ENCODE peak calls at places on chromosomes 12 and 14, in seven cellular contexts. One of them, this sample, is unnamed.
A peak's percentile ranks its signal among the peaks of the same experiment; 100 is the strongest.

GRCh38 chr12:123024819-123025391 is 44.4 kb downstream of the ARL6IP4 start:
- DNase-seq in epithelial cell of esophagus: peak; percentile 21
- DNase-seq in GM23338: no peak
- DNase-seq in esophagus squamous epithelium: no peak
- DNase-seq in adrenal gland: no peak
- DNase-seq in cardiac fibroblast: no peak
- DNase-seq in fibroblast of mammary gland: peak; percentile 58
- DNase-seq in this sample: peak; percentile 58

GRCh38 chr14:66152269-66152668 is 333.9 kb upstream of the CCDC196 start:
- DNase-seq in esophagus squamous epithelium: no peak
- DNase-seq in GM23338: no peak
- DNase-seq in fibroblast of mammary gland: no peak
- DNase-seq in adrenal gland: no peak
- DNase-seq in cardiac fibroblast: no peak
- DNase-seq in epithelial cell of esophagus: no peak
- DNase-seq in this sample: no peak

GRCh38 chr12:19095869-19096480 is 33.6 kb upstream of the PLEKHA5 start:
- DNase-seq in GM23338: no peak
- DNase-seq in cardiac fibroblast: peak; percentile 43
- DNase-seq in adrenal gland: no peak
- DNase-seq in epithelial cell of esophagus: peak; percentile 72
- DNase-seq in esophagus squamous epithelium: no peak
- DNase-seq in fibroblast of mammary gland: peak; percentile 59
- DNase-seq in this sample: peak; percentile 18

GRCh38 chr14:63510538-63510937 is 32.6 kb downstream of the PPP2R5E start:
- DNase-seq in adrenal gland: no peak
- DNase-seq in epithelial cell of esophagus: no peak
- DNase-seq in esophagus squamous epithelium: no peak
- DNase-seq in fibroblast of mammary gland: no peak
- DNase-seq in cardiac fibroblast: no peak
- DNase-seq in GM23338: no peak
- DNase-seq in this sample: no peak

GRCh38 chr12:110249105-110249504 is 31.9 kb upstream of the ATP2A2 start:
- DNase-seq in cardiac fibroblast: no peak
- DNase-seq in fibroblast of mammary gland: no peak
- DNase-seq in epithelial cell of esophagus: no peak
- DNase-seq in adrenal gland: no peak
- DNase-seq in GM23338: no peak
- DNase-seq in esophagus squamous epithelium: no peak
- DNase-seq in this sample: peak; percentile 52

GRCh38 chr14:69711065-69711464 is 55.9 kb upstream of the SRSF5 start:
- DNase-seq in esophagus squamous epithelium: no peak
- DNase-seq in GM23338: no peak
- DNase-seq in adrenal gland: peak; percentile 54
- DNase-seq in epithelial cell of esophagus: no peak
- DNase-seq in cardiac fibroblast: peak; percentile 41
- DNase-seq in fibroblast of mammary gland: no peak
- DNase-seq in this sample: peak; percentile 41

GRCh38 chr14:23469906-23470403 is 452 bp downstream of the NGDN start:
- DNase-seq in adrenal gland: no peak
- DNase-seq in GM23338: no peak
- DNase-seq in epithelial cell of esophagus: no peak
- DNase-seq in fibroblast of mammary gland: peak; percentile 1
- DNase-seq in cardiac fibroblast: no peak
- DNase-seq in esophagus squamous epithelium: no peak
- DNase-seq in this sample: no peak

GRCh38 chr12:66269757-66270383 is 32.4 kb upstream of the HELB start:
- DNase-seq in epithelial cell of esophagus: peak; percentile 53
- DNase-seq in cardiac fibroblast: peak; percentile 72
- DNase-seq in fibroblast of mammary gland: peak; percentile 64
- DNase-seq in adrenal gland: no peak
- DNase-seq in esophagus squamous epithelium: no peak
- DNase-seq in GM23338: peak; percentile 89
- DNase-seq in this sample: peak; percentile 65

GRCh38 chr12:47408171-47408871 is 297.5 kb downstream of the RPAP3 start:
- DNase-seq in adrenal gland: no peak
- DNase-seq in epithelial cell of esophagus: peak; percentile 82
- DNase-seq in cardiac fibroblast: no peak
- DNase-seq in fibroblast of mammary gland: no peak
- DNase-seq in esophagus squamous epithelium: no peak
- DNase-seq in GM23338: peak; percentile 71
- DNase-seq in this sample: no peak

GRCh38 chr12:59396519-59396918 is 199.3 kb upstream of the SLC16A7 start:
- DNase-seq in cardiac fibroblast: no peak
- DNase-seq in epithelial cell of esophagus: no peak
- DNase-seq in esophagus squamous epithelium: no peak
- DNase-seq in fibroblast of mammary gland: no peak
- DNase-seq in GM23338: no peak
- DNase-seq in adrenal gland: no peak
- DNase-seq in this sample: no peak

DNA sequence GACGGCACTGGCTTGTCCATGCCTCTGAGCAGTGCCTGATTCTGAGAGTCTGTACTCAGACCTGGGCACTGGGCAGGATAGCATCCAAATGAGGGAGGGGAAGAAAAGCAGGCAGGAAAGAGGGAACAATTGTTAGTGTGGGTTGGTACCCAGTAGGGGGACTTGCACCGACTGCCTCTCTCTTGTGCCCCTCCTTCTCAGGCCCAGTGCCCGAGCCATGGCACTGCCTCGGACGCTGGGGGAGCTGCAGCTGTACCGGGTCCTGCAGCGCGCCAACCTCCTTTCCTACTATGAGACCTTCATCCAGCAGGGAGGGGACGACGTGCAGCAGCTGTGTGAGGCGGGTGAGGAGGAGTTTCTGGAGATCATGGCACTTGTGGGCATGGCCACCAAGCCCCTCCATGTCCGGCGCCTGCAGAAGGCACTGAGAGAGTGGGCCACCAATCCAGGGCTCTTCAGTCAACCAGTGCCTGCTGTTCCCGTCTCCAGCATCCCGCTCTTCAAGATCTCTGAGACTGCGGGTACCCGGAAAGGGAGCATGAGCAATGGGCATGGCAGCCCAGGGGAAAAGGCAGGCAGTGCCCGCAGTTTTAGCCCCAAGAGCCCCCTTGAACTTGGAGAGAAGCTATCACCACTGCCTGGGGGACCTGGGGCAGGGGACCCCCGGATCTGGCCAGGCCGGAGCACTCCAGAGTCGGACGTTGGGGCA is 2.2 kb downstream of the NAB2 start:
- DNase-seq in esophagus squamous epithelium: no peak
- DNase-seq in epithelial cell of esophagus: no peak
- DNase-seq in fibroblast of mammary gland: peak; percentile 35
- DNase-seq in GM23338: no peak
- DNase-seq in adrenal gland: peak; percentile 28
- DNase-seq in cardiac fibroblast: peak; percentile 49
- DNase-seq in this sample: peak; percentile 79
- TF ChIP-seq CTCF in esophagus squamous epithelium: no peak
- TF ChIP-seq CTCF in epithelial cell of esophagus: no peak
- TF ChIP-seq CTCF in fibroblast of mammary gland: peak; percentile 17
- TF ChIP-seq CTCF in GM23338: no peak
- TF ChIP-seq CTCF in adrenal gland: no peak
- TF ChIP-seq CTCF in cardiac fibroblast: peak; percentile 18
- TF ChIP-seq CTCF in this sample: no peak

DNA sequence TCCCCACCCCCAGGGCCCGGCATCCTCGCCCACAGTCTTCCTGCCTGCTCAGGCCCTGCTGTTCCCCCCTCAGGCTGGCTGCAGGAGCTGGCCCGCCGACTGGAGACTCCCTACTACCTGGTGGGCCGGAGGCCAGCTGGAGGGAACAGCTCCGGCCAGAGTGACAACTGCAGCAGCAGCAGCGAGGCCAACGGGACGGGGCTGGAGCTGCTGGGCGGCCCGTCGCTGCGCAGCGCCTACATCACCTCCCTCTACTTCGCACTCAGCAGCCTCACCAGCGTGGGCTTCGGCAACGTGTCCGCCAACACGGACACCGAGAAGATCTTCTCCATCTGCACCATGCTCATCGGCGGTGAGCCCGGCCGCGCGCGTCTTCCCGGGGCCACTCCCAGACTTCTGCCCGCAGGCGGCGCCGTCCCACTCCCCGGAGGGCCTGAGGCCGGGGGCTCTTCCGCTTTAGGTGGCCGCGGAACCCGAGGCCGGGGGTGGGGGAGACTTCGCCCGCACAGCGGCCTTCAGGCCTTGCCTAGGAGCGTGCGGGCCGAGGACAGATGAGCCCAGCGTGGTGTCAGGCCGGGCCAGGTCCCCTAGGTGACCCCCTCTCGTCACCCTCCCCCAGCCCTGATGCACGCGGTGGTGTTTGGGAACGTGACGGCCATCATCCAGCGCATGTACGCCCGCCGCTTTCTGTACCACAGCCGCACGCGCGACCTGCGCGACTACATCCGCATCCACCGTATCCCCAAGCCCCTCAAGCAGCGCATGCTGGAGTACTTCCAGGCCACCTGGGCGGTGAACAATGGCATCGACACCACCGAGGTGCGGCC is 10.2 kb downstream of the KCNH3 start:
- DNase-seq in adrenal gland: no peak
- DNase-seq in fibroblast of mammary gland: no peak
- DNase-seq in epithelial cell of esophagus: no peak
- DNase-seq in esophagus squamous epithelium: no peak
- DNase-seq in GM23338: peak; percentile 73
- DNase-seq in cardiac fibroblast: peak; percentile 21
- DNase-seq in this sample: peak; percentile 47
- H3K4me3 ChIP-seq in adrenal gland: no peak overlapping the region
- H3K4me3 ChIP-seq in fibroblast of mammary gland: peak overlapping the region; percentile 4
- H3K4me3 ChIP-seq in epithelial cell of esophagus: no peak overlapping the region
- H3K4me3 ChIP-seq in esophagus squamous epithelium: peak overlapping the region; percentile 21
- H3K4me3 ChIP-seq in GM23338: peak overlapping the region; percentile 64
- H3K4me3 ChIP-seq in cardiac fibroblast: peak overlapping the region; percentile 28
- H3K4me3 ChIP-seq in this sample: peak overlapping the region; percentile 36

GRCh38 chr12:25677180-25677937 is 124.3 kb upstream of the LMNTD1 start:
- DNase-seq in cardiac fibroblast: no peak
- DNase-seq in epithelial cell of esophagus: no peak
- DNase-seq in esophagus squamous epithelium: no peak
- DNase-seq in GM23338: no peak
- DNase-seq in adrenal gland: no peak
- DNase-seq in fibroblast of mammary gland: no peak
- DNase-seq in this sample: peak; percentile 41
- TF ChIP-seq CTCF in cardiac fibroblast: peak; percentile 49
- TF ChIP-seq CTCF in epithelial cell of esophagus: peak; percentile 35
- TF ChIP-seq CTCF in esophagus squamous epithelium: no peak
- TF ChIP-seq CTCF in GM23338: no peak
- TF ChIP-seq CTCF in adrenal gland: peak; percentile 55
- TF ChIP-seq CTCF in fibroblast of mammary gland: no peak
- TF ChIP-seq CTCF in this sample: no peak

DNA sequence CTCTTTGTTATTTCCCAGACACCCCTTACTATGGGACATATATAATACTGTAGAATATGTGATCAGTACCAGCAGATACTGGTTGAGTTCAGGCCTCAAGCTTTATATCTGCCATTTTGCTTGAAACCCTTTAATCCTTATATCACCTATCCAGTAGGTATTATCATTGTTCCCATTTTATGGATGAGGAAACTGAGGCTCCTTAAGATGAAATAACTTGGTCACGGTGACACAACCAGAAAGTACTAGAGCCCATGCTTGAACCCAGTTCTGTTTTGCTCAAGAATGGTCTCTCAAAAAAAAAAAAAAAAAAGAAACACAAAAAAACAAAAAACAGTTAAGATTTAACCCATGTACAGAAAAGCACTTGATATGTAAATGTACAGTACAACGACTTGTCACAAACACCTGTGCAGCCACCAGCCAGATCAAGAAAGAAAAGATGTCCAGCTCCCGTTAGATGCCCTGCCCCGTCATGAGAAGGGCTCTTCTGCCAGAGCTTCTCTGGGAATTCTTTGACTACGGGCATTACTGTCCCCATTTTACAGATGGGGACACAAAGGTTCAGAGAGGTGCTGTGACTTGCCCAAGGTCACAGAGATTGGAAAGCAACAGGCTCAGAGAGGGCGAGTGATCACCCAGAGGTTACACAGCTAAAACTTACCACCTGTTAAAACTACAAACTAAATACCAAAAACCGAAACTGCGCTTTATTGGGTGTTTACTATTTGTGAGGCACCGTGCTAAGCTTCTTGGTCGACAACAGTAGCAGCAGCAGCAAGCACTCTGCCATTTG is 669 bp upstream of the WSCD2 start:
- DNase-seq in esophagus squamous epithelium: no peak
- DNase-seq in epithelial cell of esophagus: no peak
- DNase-seq in fibroblast of mammary gland: no peak
- DNase-seq in cardiac fibroblast: no peak
- DNase-seq in adrenal gland: no peak
- DNase-seq in GM23338: no peak
- DNase-seq in this sample: no peak
- H3K4me3 ChIP-seq in esophagus squamous epithelium: peak overlapping the region; percentile 57
- H3K4me3 ChIP-seq in epithelial cell of esophagus: no peak overlapping the region
- H3K4me3 ChIP-seq in fibroblast of mammary gland: no peak overlapping the region
- H3K4me3 ChIP-seq in cardiac fibroblast: no peak overlapping the region
- H3K4me3 ChIP-seq in adrenal gland: no peak overlapping the region
- H3K4me3 ChIP-seq in GM23338: peak overlapping the region; percentile 86
- H3K4me3 ChIP-seq in this sample: no peak overlapping the region

GRCh38 chr12:75058228-75058627 is 151.4 kb downstream of the KCNC2 start:
- DNase-seq in esophagus squamous epithelium: no peak
- DNase-seq in fibroblast of mammary gland: peak; percentile 1
- DNase-seq in GM23338: no peak
- DNase-seq in epithelial cell of esophagus: no peak
- DNase-seq in cardiac fibroblast: no peak
- DNase-seq in adrenal gland: no peak
- DNase-seq in this sample: peak; percentile 0
- TF ChIP-seq CTCF in esophagus squamous epithelium: no peak
- TF ChIP-seq CTCF in fibroblast of mammary gland: no peak
- TF ChIP-seq CTCF in GM23338: no peak
- TF ChIP-seq CTCF in epithelial cell of esophagus: peak; percentile 5
- TF ChIP-seq CTCF in cardiac fibroblast: no peak
- TF ChIP-seq CTCF in adrenal gland: no peak
- TF ChIP-seq CTCF in this sample: no peak